ENCODE peak calls at places on chromosomes 12 and 14, in five cellular contexts. U is fibroblast of gingiva, P is skeletal muscle cell, Y is cardiac muscle cell, X is HTR-8/SVneo. D is an unnamed sample.

GRCh38 chr12:90515199-90516175 is 439.5 kb downstream of the CCER1 start:
- DNase-seq in U (peak), P (peak), Y (peak), X (no peak), D (no peak)

GRCh38 chr12:93603762-93604161 is 31.3 kb downstream of the SOCS2 start:
- DNase-seq in U (no peak), P (no peak), Y (no peak), X (no peak), D (no peak)

GRCh38 chr12:75964150-75964549 is 67.4 kb downstream of the PHLDA1 start:
- DNase-seq in U (no peak), P (no peak), Y (no peak), X (no peak), D (no peak)

GRCh38 chr12:115259968-115260806 is 576.2 kb upstream of the TBX3 start:
- DNase-seq in U (no peak), P (no peak), Y (no peak), X (no peak), D (no peak)

GRCh38 chr14:103422981-103423600 is 37.9 kb downstream of the MARK3 start:
- DNase-seq in U (peak), P (peak), Y (peak), X (peak), D (peak)

GRCh38 chr14:60327447-60328331 is 78.7 kb downstream of the PPM1A start:
- DNase-seq in U (no peak), P (no peak), Y (peak), X (no peak), D (peak)

GRCh38 chr12:67989184-67989965 is at the start of gene IFNG-AS1:
- DNase-seq in U (no peak), P (no peak), Y (no peak), X (no peak), D (no peak)

GRCh38 chr12:116368196-116369194 is 91.0 kb upstream of the MED13L start:
- DNase-seq in U (no peak), P (no peak), Y (no peak), X (no peak), D (no peak)

GRCh38 chr12:53483225-53483978 is 15.9 kb downstream of the MAP3K12 start:
- DNase-seq in U (no peak), P (no peak), Y (no peak), X (no peak), D (no peak)

GRCh38 chr12:3173008-3173553 is 95.9 kb downstream of the TSPAN9 start:
- DNase-seq in U (no peak), P (no peak), Y (no peak), X (no peak), D (no peak)

GRCh38 chr12:98955284-98955683 is 310.2 kb downstream of the APAF1 start:
- DNase-seq in U (no peak), P (no peak), Y (peak), X (no peak), D (peak)

GRCh38 chr12:17976202-17976601 is 113.8 kb downstream of the RERGL start:
- DNase-seq in U (no peak), P (no peak), Y (no peak), X (no peak), D (peak)

GRCh38 chr14:51211149-51211548 is 28.9 kb upstream of the TMX1 start:
- DNase-seq in U (peak), P (peak), Y (peak), X (no peak), D (peak)

GRCh38 chr14:54291491-54292191 is 105.2 kb upstream of the CDKN3 start:
- DNase-seq in U (no peak), P (no peak), Y (peak), X (no peak), D (peak)

GRCh38 chr12:52338241-52338960 is 17.2 kb upstream of the KRT83 start:
- DNase-seq in U (no peak), P (no peak), Y (no peak), X (no peak), D (no peak)

GRCh38 chr12:96402061-96402460 is 1.8 kb upstream of the CDK17 start:
- DNase-seq in U (no peak), P (no peak), Y (no peak), X (no peak), D (no peak)

GRCh38 chr12:57759360-57759980 is 4.6 kb downstream of the MARCHF9 start:
- DNase-seq in U (no peak), P (no peak), Y (no peak), X (no peak), D (no peak)

GRCh38 chr14:56333361-56334279 is 215.4 kb downstream of the PELI2 start:
- DNase-seq in U (peak), P (peak), Y (peak), X (peak), D (peak)

GRCh38 chr12:57896139-57896436 is 45.3 kb upstream of the ATP23 start:
- DNase-seq in U (no peak), P (no peak), Y (peak), X (no peak), D (no peak)

GRCh38 chr12:52581481-52581880 is 7.8 kb upstream of the KRT74 start:
- DNase-seq in U (no peak), P (no peak), Y (peak), X (no peak), D (peak)

GRCh38 chr14:101070540-101071492 is 167.3 kb upstream of the RTL1 start:
- DNase-seq in U (no peak), P (no peak), Y (no peak), X (no peak), D (no peak)

GRCh38 chr14:61564623-61565091 is 130.7 kb upstream of the HIF1A start:
- DNase-seq in U (peak), P (peak), Y (peak), X (peak), D (peak)

GRCh38 chr14:79476133-79476532 is 735.2 kb downstream of the DIO2 start:
- DNase-seq in U (no peak), P (no peak), Y (no peak), X (no peak), D (no peak)

D was measured in Daoy.